ENCODE peak calls at places on chromosome 15, in eight cellular contexts. J is IMR-90; P is activated CD8-positive, alpha-beta T cell treated with anti-CD3 and anti-CD28 coated beads, Interleukin-2, amount 10 ng/mL, durations not matched to agents 7 days and 5 days; M is AG04449; O is AG10803; Z is WTC11; D is T-helper 1 cell; C is lung microvascular endothelial cell. F is an unnamed sample.

GRCh38 chr15:25661898-25662297 is 201.2 kb downstream of the ATP10A start:
- DNase-seq in P (no peak), M (no peak), D (no peak), Z (no peak), C (no peak), J (no peak), O (no peak), F (no peak)

GRCh38 chr15:80503319-80503952 is 99.3 kb downstream of the ARNT2 start:
- DNase-seq in M (no peak), P (no peak), D (no peak), C (no peak), J (no peak), O (peak; percentile 60), Z (no peak), F (no peak)

GRCh38 chr15:31371520-31372240 is 45.0 kb downstream of the KLF13 start:
- DNase-seq in M (no peak), P (no peak), J (no peak), O (no peak), Z (no peak), C (no peak), D (no peak), F (no peak)

GRCh38 chr15:85116925-85117646 is 135.4 kb downstream of the PDE8A start:
- DNase-seq in C (no peak), P (no peak), J (peak; percentile 38), O (no peak), M (no peak), Z (no peak), D (no peak), F (no peak)

GRCh38 chr15:63449711-63450110 is 54.7 kb upstream of the USP3 start:
- DNase-seq in J (no peak), M (no peak), C (no peak), O (no peak), Z (peak; percentile 54), D (no peak), P (no peak), F (no peak)

GRCh38 chr15:78450285-78450858 is 12.4 kb downstream of the IREB2 start:
- DNase-seq in Z (no peak), O (no peak), P (no peak), D (no peak), M (no peak), C (no peak), J (no peak), F (no peak)

GRCh38 chr15:38670142-38671002 is 105.8 kb upstream of the RASGRP1 start:
- DNase-seq in C (no peak), M (no peak), O (no peak), P (peak; percentile 84), J (no peak), D (peak; percentile 55), Z (no peak), F (no peak)

GRCh38 chr15:72907733-72908132 is 124.2 kb upstream of the ADPGK start:
- DNase-seq in Z (no peak), O (no peak), P (no peak), M (no peak), C (no peak), J (no peak), D (no peak), F (no peak)

GRCh38 chr15:72970965-72971746 is 81.1 kb upstream of the NEO1 start:
- DNase-seq in Z (no peak), P (no peak), J (peak; percentile 33), O (no peak), M (no peak), D (no peak), C (no peak), F (peak; percentile 25)

GRCh38 chr15:90159213-90159612 is 41.9 kb upstream of the SEMA4B start:
- DNase-seq in P (no peak), M (no peak), J (no peak), C (no peak), O (no peak), Z (no peak), D (no peak), F (no peak)

GRCh38 chr15:69591905-69592508 is 139.4 kb downstream of the RPLP1 start:
- DNase-seq in C (no peak), M (no peak), O (no peak), J (no peak), Z (no peak), D (no peak), P (no peak), F (no peak)

GRCh38 chr15:25884354-25884753 is 21.2 kb upstream of the ATP10A start:
- DNase-seq in M (no peak), C (no peak), J (no peak), O (no peak), Z (no peak), D (no peak), P (no peak), F (no peak)

GRCh38 chr15:67444100-67444499 is 76.8 kb upstream of the C15orf61 start:
- DNase-seq in M (no peak), Z (no peak), C (no peak), O (peak; percentile 51), P (no peak), J (no peak), D (no peak), F (no peak)